ENCODE peak calls at places on chromosomes 16 and 17, in six cellular contexts. One of them, this sample, is unnamed.
A peak's percentile ranks its signal among the peaks of the same experiment; 100 is the strongest.

GRCh38 chr16:17330019-17330570 is 140.7 kb downstream of the XYLT1 start:
- DNase-seq in HepG2: no peak
- DNase-seq in GM12891: no peak
- DNase-seq in H1: no peak
- DNase-seq in GM12878: no peak
- DNase-seq in K562: no peak
- DNase-seq in this sample: no peak

GRCh38 chr16:70157105-70157476 is 16.5 kb upstream of the CLEC18C start:
- DNase-seq in H1: no peak
- DNase-seq in K562: peak; percentile 5
- DNase-seq in HepG2: no peak
- DNase-seq in GM12891: no peak
- DNase-seq in GM12878: no peak
- DNase-seq in this sample: no peak

GRCh38 chr17:28567604-28568003 is 3.7 kb downstream of the PIGS start:
- DNase-seq in GM12891: peak; percentile 43
- DNase-seq in HepG2: no peak
- DNase-seq in GM12878: peak; percentile 68
- DNase-seq in H1: no peak
- DNase-seq in K562: no peak
- DNase-seq in this sample: peak; percentile 31

GRCh38 chr17:65097110-65097509 is 40.1 kb upstream of the RGS9 start:
- DNase-seq in GM12878: no peak
- DNase-seq in HepG2: no peak
- DNase-seq in H1: no peak
- DNase-seq in K562: no peak
- DNase-seq in GM12891: no peak
- DNase-seq in this sample: no peak

GRCh38 chr16:82699262-82699661 is 72.5 kb downstream of the CDH13 start:
- DNase-seq in K562: no peak
- DNase-seq in HepG2: no peak
- DNase-seq in GM12891: no peak
- DNase-seq in H1: no peak
- DNase-seq in GM12878: no peak
- DNase-seq in this sample: no peak

GRCh38 chr17:17782425-17783120 is 54.2 kb downstream of the SREBF1 start:
- DNase-seq in GM12878: no peak
- DNase-seq in K562: peak; percentile 23
- DNase-seq in H1: peak; percentile 77
- DNase-seq in HepG2: no peak
- DNase-seq in GM12891: no peak
- DNase-seq in this sample: no peak

GRCh38 chr16:72612271-72612670 is 435.7 kb downstream of the ZFHX3 start:
- DNase-seq in HepG2: no peak
- DNase-seq in H1: no peak
- DNase-seq in GM12891: no peak
- DNase-seq in K562: no peak
- DNase-seq in GM12878: no peak
- DNase-seq in this sample: no peak

GRCh38 chr17:8109669-8110455 is 8.5 kb downstream of the ALOXE3 start:
- DNase-seq in HepG2: no peak
- DNase-seq in GM12891: peak; percentile 88
- DNase-seq in GM12878: no peak
- DNase-seq in K562: peak; percentile 79
- DNase-seq in H1: peak; percentile 92
- DNase-seq in this sample: peak; percentile 87

GRCh38 chr17:34139996-34140395 is 115.1 kb upstream of the CCL2 start:
- DNase-seq in HepG2: no peak
- DNase-seq in K562: no peak
- DNase-seq in H1: no peak
- DNase-seq in GM12878: no peak
- DNase-seq in GM12891: no peak
- DNase-seq in this sample: no peak

GRCh38 chr16:27801259-27801945 is 251.5 kb downstream of the KATNIP start:
- DNase-seq in H1: no peak
- DNase-seq in GM12891: no peak
- DNase-seq in GM12878: no peak
- DNase-seq in HepG2: no peak
- DNase-seq in K562: no peak
- DNase-seq in this sample: no peak

GRCh38 chr17:63984651-63985386 is 12.1 kb upstream of the SCN4A start:
- DNase-seq in HepG2: peak; percentile 38
- DNase-seq in H1: no peak
- DNase-seq in K562: no peak
- DNase-seq in GM12891: no peak
- DNase-seq in GM12878: no peak
- DNase-seq in this sample: no peak

DNA sequence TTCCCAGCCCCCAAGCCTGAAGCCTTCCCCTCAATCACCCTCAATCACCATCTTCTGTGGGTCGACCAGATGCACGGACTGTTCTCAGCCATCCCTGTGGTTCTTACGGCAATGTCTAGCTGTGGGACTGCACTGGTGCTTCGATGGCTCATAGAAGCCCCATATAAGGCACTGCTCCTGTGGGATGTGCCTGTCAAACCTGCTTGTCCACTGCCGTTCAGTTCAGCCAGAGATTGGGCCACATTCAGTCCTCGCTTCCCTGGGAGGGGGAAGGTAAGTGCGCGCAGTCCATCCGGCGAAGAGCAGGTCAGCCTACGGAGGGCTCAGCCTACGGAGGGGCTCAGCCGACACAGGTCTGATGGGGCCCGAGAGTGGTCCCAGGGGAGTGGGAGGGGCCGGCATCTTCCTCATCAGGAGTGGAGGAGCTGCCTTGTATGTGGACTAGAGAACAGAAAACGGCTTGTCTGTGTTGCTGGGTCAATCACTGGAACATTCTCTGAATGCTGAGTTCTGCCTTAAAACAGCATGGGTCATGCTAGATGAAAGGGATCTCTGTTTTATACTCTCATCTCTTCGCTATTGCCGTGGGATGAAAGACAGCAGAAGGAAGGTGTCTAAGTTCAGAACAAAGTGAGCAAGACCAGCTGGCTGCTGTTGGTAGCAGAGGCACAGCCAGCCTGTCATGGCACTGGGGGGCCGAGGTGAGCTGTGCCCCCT is at the start of gene CARD14:
- DNase-seq in GM12891: no peak
- DNase-seq in GM12878: no peak
- DNase-seq in H1: no peak
- DNase-seq in K562: no peak
- DNase-seq in HepG2: no peak
- DNase-seq in this sample: no peak
- TF ChIP-seq POLR2A in GM12891: no peak
- TF ChIP-seq POLR2A in GM12878: no peak
- TF ChIP-seq POLR2A in H1: no peak
- TF ChIP-seq POLR2A in K562: no peak
- TF ChIP-seq POLR2A in HepG2: no peak
- TF ChIP-seq POLR2A in this sample: no peak

GRCh38 chr17:20791626-20792025 is 212.1 kb downstream of the CDRT15L2 start:
- DNase-seq in K562: no peak
- DNase-seq in HepG2: no peak
- DNase-seq in GM12891: no peak
- DNase-seq in H1: no peak
- DNase-seq in GM12878: no peak
- DNase-seq in this sample: no peak
- TF ChIP-seq TAF1 in K562: no peak
- TF ChIP-seq TAF1 in HepG2: no peak
- TF ChIP-seq TAF1 in GM12891: no peak
- TF ChIP-seq TAF1 in H1: no peak
- TF ChIP-seq TAF1 in GM12878: no peak
- TF ChIP-seq TAF1 in this sample: no peak

GRCh38 chr17:16286009-16286946 is 67.0 kb downstream of the CENPV start:
- DNase-seq in K562: peak; percentile 90
- DNase-seq in HepG2: peak; percentile 99
- DNase-seq in GM12891: peak; percentile 66
- DNase-seq in GM12878: peak; percentile 96
- DNase-seq in H1: peak; percentile 77
- DNase-seq in this sample: peak; percentile 77
- TF ChIP-seq POLR2AphosphoS5 in K562: peak; percentile 66
- TF ChIP-seq POLR2AphosphoS5 in HepG2: peak; percentile 90
- TF ChIP-seq POLR2AphosphoS5 in GM12891: peak; percentile 87
- TF ChIP-seq POLR2AphosphoS5 in GM12878: peak; percentile 79
- TF ChIP-seq POLR2AphosphoS5 in H1: peak; percentile 63
- TF ChIP-seq POLR2AphosphoS5 in this sample: peak; percentile 95

DNA sequence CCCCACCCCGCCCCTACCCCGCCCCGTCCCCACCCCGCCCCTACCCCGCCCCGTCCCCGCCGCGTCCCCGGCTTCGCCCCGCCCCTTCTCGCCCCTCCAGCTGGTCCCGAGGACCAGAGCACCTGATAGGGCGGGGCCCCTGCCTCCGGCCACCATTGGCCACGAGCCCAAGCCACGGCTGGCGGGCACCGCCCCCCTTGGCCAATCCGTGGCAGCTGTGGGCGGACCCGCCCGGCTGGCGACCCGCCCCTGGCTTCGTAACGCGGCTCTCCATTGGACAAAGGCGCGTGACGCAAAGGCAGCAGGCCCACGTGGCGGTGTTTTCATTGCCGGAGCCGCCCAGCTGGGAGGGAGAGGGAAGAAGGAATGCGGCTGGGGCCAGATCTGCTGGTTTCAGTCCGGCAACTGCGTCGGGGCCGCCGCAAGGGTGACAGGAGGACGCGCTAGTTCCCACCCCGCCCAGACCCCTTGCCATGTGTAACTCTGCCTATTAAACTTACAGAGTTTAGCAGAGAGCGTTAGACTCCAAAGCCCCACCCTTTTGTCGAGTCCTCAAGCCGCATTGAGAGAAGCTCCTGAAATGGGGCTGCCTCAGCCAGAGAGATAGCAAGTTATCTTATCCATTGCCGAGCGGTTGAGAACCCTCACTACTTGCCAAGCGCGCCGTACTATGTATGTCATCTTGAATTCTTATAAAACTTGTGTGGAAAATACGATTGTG is 403 bp upstream of the WIPI1 start:
- DNase-seq in GM12878: peak; percentile 91
- DNase-seq in K562: peak; percentile 98
- DNase-seq in HepG2: peak; percentile 98
- DNase-seq in H1: peak; percentile 98
- DNase-seq in GM12891: peak; percentile 92
- DNase-seq in this sample: peak; percentile 88
- TF ChIP-seq POLR2A in GM12878: peak; percentile 89
- TF ChIP-seq POLR2A in K562: no peak
- TF ChIP-seq POLR2A in HepG2: peak; percentile 62
- TF ChIP-seq POLR2A in H1: no peak
- TF ChIP-seq POLR2A in GM12891: peak; percentile 58
- TF ChIP-seq POLR2A in this sample: peak; percentile 33

GRCh38 chr17:81920612-81921530 is 2.9 kb upstream of the SIRT7 start:
- DNase-seq in K562: no peak
- DNase-seq in GM12891: no peak
- DNase-seq in H1: no peak
- DNase-seq in HepG2: no peak
- DNase-seq in GM12878: no peak
- DNase-seq in this sample: no peak

GRCh38 chr17:81914103-81914850 is 3.1 kb upstream of the PCYT2 start:
- DNase-seq in GM12878: no peak
- DNase-seq in K562: no peak
- DNase-seq in HepG2: no peak
- DNase-seq in H1: no peak
- DNase-seq in GM12891: no peak
- DNase-seq in this sample: no peak

GRCh38 chr17:81918762-81919545 is 978 bp upstream of the SIRT7 start:
- DNase-seq in K562: no peak
- DNase-seq in H1: no peak
- DNase-seq in GM12878: no peak
- DNase-seq in GM12891: no peak
- DNase-seq in HepG2: no peak
- DNase-seq in this sample: no peak

GRCh38 chr17:81915331-81915730 is 2.6 kb downstream of the SIRT7 start:
- DNase-seq in K562: no peak
- DNase-seq in HepG2: no peak
- DNase-seq in H1: no peak
- DNase-seq in GM12878: no peak
- DNase-seq in GM12891: no peak
- DNase-seq in this sample: no peak

DNA sequence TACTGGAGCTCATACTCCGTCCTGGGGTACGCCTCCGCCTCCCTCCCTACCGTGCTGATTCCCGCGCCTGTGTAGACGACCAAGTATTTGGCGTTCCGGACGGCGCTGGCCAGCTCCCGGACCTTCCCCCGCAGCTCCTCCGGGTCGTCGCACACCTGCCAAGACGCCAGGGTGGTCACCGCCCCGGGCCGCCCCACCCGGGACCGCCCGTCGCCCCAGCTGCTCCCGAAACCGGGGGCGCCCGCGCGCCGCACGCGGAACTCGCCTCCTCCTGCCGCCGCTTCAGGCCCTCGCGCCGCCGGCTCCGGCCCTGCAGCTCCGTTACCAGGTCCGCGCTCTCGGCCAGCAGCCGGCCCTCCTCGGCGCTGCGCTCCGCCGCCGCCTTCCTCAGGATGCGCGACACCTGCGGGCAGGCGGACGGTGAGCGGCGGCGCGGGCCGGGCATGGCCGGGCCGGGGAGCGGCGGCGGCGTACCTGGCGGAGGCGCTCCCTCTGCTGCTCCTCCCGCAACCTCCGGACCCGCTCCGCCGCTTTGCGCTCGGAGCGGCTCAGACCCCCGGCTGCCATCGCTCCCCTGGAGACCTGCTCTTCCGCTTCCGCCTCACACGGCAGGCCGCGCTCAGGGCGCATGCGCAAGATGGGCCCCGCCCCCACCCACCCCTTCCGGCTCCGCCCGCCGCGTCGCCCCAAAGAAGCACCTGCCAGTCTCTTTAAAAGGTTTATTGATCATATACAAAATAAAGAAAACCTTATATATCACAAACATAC is at the start of gene SIRT7:
- DNase-seq in GM12878: peak; percentile 45
- DNase-seq in H1: peak; percentile 83
- DNase-seq in HepG2: peak; percentile 72
- DNase-seq in GM12891: peak; percentile 100
- DNase-seq in K562: peak; percentile 96
- DNase-seq in this sample: peak; percentile 100
- TF ChIP-seq TAF1 in GM12878: peak; percentile 76
- TF ChIP-seq TAF1 in H1: peak; percentile 60
- TF ChIP-seq TAF1 in HepG2: peak; percentile 68
- TF ChIP-seq TAF1 in GM12891: peak; percentile 63
- TF ChIP-seq TAF1 in K562: peak; percentile 69
- TF ChIP-seq TAF1 in this sample: peak; percentile 74

DNA sequence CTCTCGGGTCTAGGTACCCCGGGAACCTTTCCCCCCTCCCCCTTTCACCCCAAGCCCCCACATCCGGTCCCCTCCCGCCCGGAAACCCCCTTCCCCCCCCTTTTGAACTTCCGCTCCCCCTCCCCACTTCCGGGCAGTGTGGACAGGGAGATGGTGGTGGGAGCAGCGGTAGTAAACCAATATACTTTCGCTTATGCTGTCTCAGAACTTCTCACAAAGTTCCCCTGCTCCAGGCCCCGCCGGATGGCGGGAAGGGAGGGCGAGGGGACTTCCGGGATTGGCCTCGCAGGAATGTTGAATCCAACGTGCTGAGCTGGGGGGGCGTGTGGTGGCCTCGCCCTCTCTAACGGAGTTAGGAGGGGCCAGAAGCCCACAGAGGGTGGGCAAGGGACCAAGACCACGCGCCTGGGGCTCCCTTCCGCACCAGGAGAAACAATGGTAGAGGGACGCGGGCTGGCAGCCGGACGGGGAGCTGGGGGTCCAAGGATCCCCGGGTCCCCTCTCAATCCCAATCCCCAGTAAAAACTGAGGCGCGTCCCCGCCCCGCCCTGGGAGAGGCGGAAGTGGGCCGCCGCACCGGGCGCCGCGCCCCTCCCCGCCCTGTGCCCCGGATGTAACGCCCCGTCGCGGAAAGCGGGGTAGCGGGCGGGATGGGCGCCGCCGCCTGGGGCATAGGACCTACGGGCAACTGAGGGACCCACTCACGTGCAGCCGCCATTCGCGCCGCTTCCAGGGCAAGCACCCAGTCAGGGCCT is 742 bp downstream of the PFN1 start:
- DNase-seq in GM12891: peak; percentile 53
- DNase-seq in K562: peak; percentile 67
- DNase-seq in HepG2: peak; percentile 50
- DNase-seq in GM12878: no peak
- DNase-seq in H1: peak; percentile 74
- DNase-seq in this sample: no peak
- TF ChIP-seq POLR2AphosphoS5 in GM12891: peak; percentile 51
- TF ChIP-seq POLR2AphosphoS5 in K562: peak; percentile 20
- TF ChIP-seq POLR2AphosphoS5 in HepG2: peak; percentile 55
- TF ChIP-seq POLR2AphosphoS5 in GM12878: peak; percentile 59
- TF ChIP-seq POLR2AphosphoS5 in H1: peak; percentile 76
- TF ChIP-seq POLR2AphosphoS5 in this sample: peak; percentile 44